ENCODE peak calls at places on chromosomes 13 and 19, in six cellular contexts. K is GM12878, F is H1, D is SK-N-SH, X is HepG2, N is K562. R is an unnamed sample.

GRCh38 chr19:15354557-15355296 is 22.4 kb upstream of the BRD4 start:
- DNase-seq in K (no peak), F (no peak), D (no peak), X (no peak), N (no peak), R (no peak)

GRCh38 chr13:104980571-104980970 is 1554.9 kb downstream of the EFNB2 start:
- DNase-seq in K (no peak), F (no peak), D (no peak), X (no peak), N (no peak), R (no peak)

GRCh38 chr13:97567510-97568243 is 133.7 kb downstream of the RAP2A start:
- DNase-seq in K (peak; percentile 37), F (no peak), D (no peak), X (peak; percentile 54), N (no peak), R (peak; percentile 54)

GRCh38 chr19:4877753-4878490 is 10.5 kb upstream of the PLIN3 start:
- DNase-seq in K (no peak), F (no peak), D (peak; percentile 57), X (no peak), N (no peak), R (no peak)

GRCh38 chr19:35300340-35300649 is 8.3 kb downstream of the MAG start:
- DNase-seq in K (no peak), F (no peak), D (no peak), X (no peak), N (no peak), R (no peak)

GRCh38 chr13:114078501-114079451 is 53.6 kb downstream of the RASA3 start:
- DNase-seq in K (no peak), F (no peak), D (no peak), X (no peak), N (no peak), R (no peak)

GRCh38 chr19:34732548-34733255 is 1.3 kb upstream of the ZNF181 start:
- DNase-seq in K (no peak), F (no peak), D (peak; percentile 30), X (no peak), N (peak; percentile 71), R (no peak)

GRCh38 chr19:58439576-58440554 is at the start of gene ZNF132:
- DNase-seq in K (peak; percentile 98), F (peak; percentile 98), D (peak; percentile 96), X (no peak), N (no peak), R (peak; percentile 85)

GRCh38 chr13:97002581-97002980 is 8.3 kb upstream of the OXGR1 start:
- DNase-seq in K (no peak), F (no peak), D (no peak), X (no peak), N (no peak), R (no peak)

GRCh38 chr13:23710366-23710765 is 140.2 kb downstream of the TNFRSF19 start:
- DNase-seq in K (no peak), F (no peak), D (no peak), X (no peak), N (no peak), R (no peak)

GRCh38 chr13:48574036-48574796 is 41.3 kb upstream of the RCBTB2 start:
- DNase-seq in K (no peak), F (no peak), D (no peak), X (no peak), N (no peak), R (no peak)

GRCh38 chr13:113091891-113092775 is 13.5 kb upstream of the F7 start:
- DNase-seq in K (no peak), F (no peak), D (no peak), X (no peak), N (no peak), R (no peak)

GRCh38 chr13:51838235-51838846 is 6.6 kb downstream of the TMEM272 start:
- DNase-seq in K (no peak), F (no peak), D (no peak), X (no peak), N (no peak), R (no peak)

GRCh38 chr13:73158851-73159250 is 100.0 kb downstream of the KLF5 start:
- DNase-seq in K (no peak), F (no peak), D (no peak), X (no peak), N (no peak), R (no peak)

GRCh38 chr13:100694722-100695644 is 20.4 kb upstream of the TMTC4 start:
- DNase-seq in K (no peak), F (peak; percentile 53), D (peak; percentile 58), X (peak; percentile 55), N (peak; percentile 46), R (peak; percentile 33)

GRCh38 chr13:96104516-96104915 is 14.6 kb downstream of the HS6ST3 start:
- DNase-seq in K (no peak), F (no peak), D (no peak), X (no peak), N (no peak), R (no peak)

GRCh38 chr19:58356236-58356970 is 3.1 kb upstream of the A1BG start:
- DNase-seq in K (no peak), F (no peak), D (no peak), X (no peak), N (no peak), R (no peak)

GRCh38 chr13:51557875-51558604 is 26.2 kb upstream of the WDFY2 start:
- DNase-seq in K (no peak), F (no peak), D (no peak), X (no peak), N (no peak), R (peak; percentile 5)

GRCh38 chr13:88051746-88052482 is 380.7 kb downstream of the SLITRK5 start:
- DNase-seq in K (no peak), F (no peak), D (no peak), X (no peak), N (no peak), R (no peak)

DNA sequence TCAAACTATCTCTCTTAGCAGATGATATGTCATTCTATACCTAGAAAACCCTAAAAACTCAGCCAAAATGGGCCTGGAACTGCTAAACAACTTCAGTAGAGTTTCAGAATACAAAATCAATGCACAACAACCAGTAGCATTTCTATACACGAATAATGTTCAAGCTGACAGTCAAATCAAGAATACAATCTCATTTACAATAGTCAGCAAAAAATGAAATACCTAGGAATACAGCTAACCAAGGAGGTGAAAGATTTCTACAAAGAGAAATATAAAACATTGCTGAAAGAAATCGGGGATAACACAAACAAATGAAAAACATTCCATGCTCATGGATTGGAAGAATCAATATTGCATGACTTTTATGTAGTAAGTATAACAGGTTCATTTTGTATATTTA is 804.8 kb downstream of the SLITRK1 start:
- DNase-seq in K (no peak), F (no peak), D (no peak), X (no peak), N (no peak), R (no peak)
- TF ChIP-seq CHD2 in K (no peak), F (no peak), D (no peak), X (no peak), N (no peak), R (no peak)

DNA sequence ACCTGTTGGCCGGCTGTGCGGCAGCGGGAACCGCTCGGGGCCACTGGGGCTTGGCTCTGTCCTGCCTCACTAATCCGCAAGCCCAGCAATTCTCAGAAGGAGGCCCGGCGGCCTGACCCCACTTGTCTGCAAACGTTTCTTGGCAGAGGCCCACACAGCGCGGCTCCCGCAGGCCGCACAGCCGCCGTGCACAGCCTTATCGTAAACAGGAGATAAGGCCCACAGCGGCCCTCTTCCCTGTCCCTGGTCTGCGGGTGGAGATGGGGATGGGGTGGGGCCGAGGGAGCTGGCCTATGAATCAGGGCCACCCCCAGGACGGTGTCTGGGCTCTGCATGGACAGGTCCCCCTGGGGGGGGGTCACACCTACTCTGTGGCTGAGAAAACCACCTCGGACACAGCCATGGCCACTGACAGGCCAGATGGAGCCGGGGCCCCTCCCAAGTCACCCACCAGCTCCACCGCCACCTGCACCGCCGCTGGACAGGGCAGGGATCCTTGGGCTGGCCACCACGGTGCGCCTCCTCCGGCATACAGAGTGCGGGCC is 47.8 kb downstream of the COMP start:
- DNase-seq in K (no peak), F (no peak), D (peak; percentile 92), X (no peak), N (peak; percentile 88), R (no peak)
- TF ChIP-seq CHD2 in K (no peak), F (no peak), D (peak; percentile 51), X (no peak), N (no peak), R (no peak)

GRCh38 chr13:75327132-75327505 is 154.8 kb downstream of the TBC1D4 start:
- DNase-seq in K (no peak), F (no peak), D (no peak), X (no peak), N (no peak), R (no peak)

GRCh38 chr13:75329097-75329496 is 152.9 kb downstream of the TBC1D4 start:
- DNase-seq in K (no peak), F (no peak), D (no peak), X (no peak), N (no peak), R (no peak)

GRCh38 chr13:75324413-75324940 is 157.5 kb downstream of the TBC1D4 start:
- DNase-seq in K (no peak), F (no peak), D (no peak), X (no peak), N (no peak), R (no peak)

GRCh38 chr13:75329723-75330122 is 152.2 kb downstream of the TBC1D4 start:
- DNase-seq in K (no peak), F (no peak), D (no peak), X (peak; percentile 70), N (no peak), R (no peak)

GRCh38 chr13:75326173-75327131 is 155.5 kb downstream of the TBC1D4 start:
- DNase-seq in K (no peak), F (no peak), D (peak; percentile 36), X (no peak), N (peak; percentile 33), R (no peak)
- TF ChIP-seq CHD2 in K (no peak), F (no peak), D (no peak), X (no peak), N (no peak), R (no peak)

GRCh38 chr19:1469936-1470863 is 8.8 kb downstream of the C19orf25 start:
- DNase-seq in K (no peak), F (no peak), D (no peak), X (no peak), N (peak; percentile 78), R (no peak)

GRCh38 chr19:1472227-1473055 is 6.6 kb downstream of the C19orf25 start:
- DNase-seq in K (no peak), F (no peak), D (peak; percentile 69), X (no peak), N (no peak), R (no peak)

GRCh38 chr19:1470864-1471513 is 8.0 kb downstream of the C19orf25 start:
- DNase-seq in K (no peak), F (no peak), D (no peak), X (no peak), N (no peak), R (no peak)

GRCh38 chr19:1473056-1473400 is 6.0 kb downstream of the C19orf25 start:
- DNase-seq in K (no peak), F (no peak), D (no peak), X (no peak), N (no peak), R (no peak)

DNA sequence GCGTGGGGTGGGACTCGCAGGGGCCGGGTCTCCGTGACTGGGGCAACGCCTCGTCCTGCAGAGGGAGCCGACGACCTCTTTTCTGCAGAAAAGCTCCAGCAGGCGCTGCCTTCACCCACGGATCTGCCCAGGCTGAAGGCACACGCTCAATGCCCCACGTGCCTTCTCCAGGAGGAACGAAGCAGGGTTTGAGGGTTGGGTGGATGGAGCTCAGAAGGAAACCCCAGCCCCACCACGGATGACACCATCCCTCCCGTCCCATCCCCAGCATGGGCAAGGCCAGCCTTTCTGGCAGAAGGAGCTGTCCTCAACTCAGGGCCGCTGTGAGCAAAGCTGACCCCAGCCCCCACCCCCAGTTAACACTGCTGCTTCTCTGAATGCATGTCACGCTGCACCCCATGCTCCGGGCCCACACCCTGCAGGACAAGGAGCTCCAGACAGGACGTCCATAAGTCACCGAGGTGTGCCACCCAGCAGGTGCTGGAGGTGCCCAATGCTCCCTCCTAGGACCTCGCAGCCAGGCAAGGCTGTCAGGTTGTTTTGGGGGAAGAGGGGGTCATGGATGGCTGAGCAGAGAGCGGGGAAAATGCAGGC is 7.4 kb downstream of the C19orf25 start:
- DNase-seq in K (no peak), F (no peak), D (no peak), X (no peak), N (no peak), R (no peak)
- TF ChIP-seq CHD2 in K (no peak), F (no peak), D (no peak), X (no peak), N (no peak), R (no peak)

R was measured in A549.